ENCODE peak calls at places on chromosomes 11 and 22, in four cellular contexts. One of them, this sample, is unnamed.

GRCh38 chr11:72684236-72684912 is 10.2 kb upstream of the PDE2A start:
- DNase-seq in HCT116: peak; percentile 44
- DNase-seq in right lobe of liver: no peak
- DNase-seq in tibial nerve: peak; percentile 55
- DNase-seq in this sample: peak; percentile 88

GRCh38 chr11:93942176-93942575 is 79.0 kb upstream of the HEPHL1 start:
- DNase-seq in HCT116: no peak
- DNase-seq in right lobe of liver: no peak
- DNase-seq in tibial nerve: no peak
- DNase-seq in this sample: no peak

GRCh38 chr22:50270302-50271010 is at the start of gene MAPK11:
- DNase-seq in HCT116: no peak
- DNase-seq in right lobe of liver: peak; percentile 79
- DNase-seq in tibial nerve: peak; percentile 46
- DNase-seq in this sample: no peak

GRCh38 chr11:30917859-30918478 is 331.8 kb upstream of the MPPED2 start:
- DNase-seq in HCT116: peak; percentile 27
- DNase-seq in right lobe of liver: no peak
- DNase-seq in tibial nerve: no peak
- DNase-seq in this sample: no peak

GRCh38 chr11:1641096-1641495 is 11.5 kb downstream of the KRTAP5-5 start:
- DNase-seq in HCT116: no peak
- DNase-seq in right lobe of liver: peak; percentile 53
- DNase-seq in tibial nerve: no peak
- DNase-seq in this sample: peak; percentile 53

GRCh38 chr22:43110444-43110926 is at the start of gene BIK:
- DNase-seq in HCT116: no peak
- DNase-seq in right lobe of liver: peak; percentile 75
- DNase-seq in tibial nerve: no peak
- DNase-seq in this sample: no peak

GRCh38 chr22:24445481-24446290 is 18.3 kb downstream of the ADORA2A start:
- DNase-seq in HCT116: no peak
- DNase-seq in right lobe of liver: no peak
- DNase-seq in tibial nerve: no peak
- DNase-seq in this sample: no peak

GRCh38 chr11:3614742-3615171 is 27.0 kb downstream of the ART5 start:
- DNase-seq in HCT116: no peak
- DNase-seq in right lobe of liver: no peak
- DNase-seq in tibial nerve: no peak
- DNase-seq in this sample: no peak

GRCh38 chr22:48185656-48186055 is 1423.2 kb downstream of the TBC1D22A start:
- DNase-seq in HCT116: no peak
- DNase-seq in right lobe of liver: no peak
- DNase-seq in tibial nerve: no peak
- DNase-seq in this sample: no peak

GRCh38 chr11:68373189-68373809 is 60.9 kb downstream of the LRP5 start:
- DNase-seq in HCT116: no peak
- DNase-seq in right lobe of liver: no peak
- DNase-seq in tibial nerve: no peak
- DNase-seq in this sample: no peak

DNA sequence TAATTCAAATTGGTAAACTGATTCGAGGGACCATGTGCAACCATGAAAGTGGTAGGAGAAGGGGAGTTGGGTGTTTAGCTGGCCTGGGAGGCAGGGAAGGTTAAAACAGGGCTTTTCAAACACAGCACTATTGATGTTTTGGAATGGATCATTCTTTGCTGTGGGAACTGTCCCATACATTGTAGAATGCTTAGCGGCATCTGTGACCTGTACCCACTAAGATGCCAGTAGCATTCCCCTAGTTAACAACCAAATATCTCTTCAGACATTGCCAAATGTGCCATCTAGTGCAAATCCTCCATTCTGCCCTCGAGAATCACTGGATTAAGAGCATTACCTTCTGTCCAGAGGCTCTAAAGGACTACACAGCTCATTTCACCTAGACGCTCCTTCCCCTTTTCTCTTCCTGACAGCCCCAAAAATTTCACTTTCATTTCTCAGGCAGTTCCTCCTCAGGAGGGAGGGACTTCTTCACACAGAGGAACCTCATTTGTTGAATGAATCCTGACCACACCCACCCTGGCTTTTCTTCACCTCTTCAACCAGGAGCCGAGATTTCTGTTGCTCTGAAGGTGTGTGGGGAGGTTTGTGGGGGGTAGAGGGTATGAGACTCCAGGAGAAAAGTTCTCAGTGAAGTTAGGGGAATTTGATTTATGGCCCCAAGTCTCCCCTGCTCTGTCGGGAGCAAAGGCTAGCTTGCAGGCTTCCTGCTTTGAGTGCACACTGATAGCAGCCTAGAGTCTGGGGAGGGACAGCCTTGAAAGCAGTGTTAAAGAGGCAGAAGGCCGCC is at the start of gene TRIM34:
- DNase-seq in HCT116: no peak
- DNase-seq in right lobe of liver: no peak
- DNase-seq in tibial nerve: peak; percentile 33
- DNase-seq in this sample: peak; percentile 75
- TF ChIP-seq POLR2A in HCT116: no peak
- TF ChIP-seq POLR2A in right lobe of liver: peak; percentile 38
- TF ChIP-seq POLR2A in tibial nerve: peak; percentile 10
- TF ChIP-seq POLR2A in this sample: no peak

GRCh38 chr11:77819411-77819920 is 1.1 kb downstream of the RSF1 start:
- DNase-seq in HCT116: peak; percentile 76
- DNase-seq in right lobe of liver: peak; percentile 89
- DNase-seq in tibial nerve: peak; percentile 59
- DNase-seq in this sample: peak; percentile 91

GRCh38 chr11:77819921-77820564 is 479 bp downstream of the RSF1 start:
- DNase-seq in HCT116: no peak
- DNase-seq in right lobe of liver: peak; percentile 70
- DNase-seq in tibial nerve: no peak
- DNase-seq in this sample: peak; percentile 77

GRCh38 chr11:77821349-77821851 is 456 bp downstream of the AAMDC start:
- DNase-seq in HCT116: no peak
- DNase-seq in right lobe of liver: peak; percentile 53
- DNase-seq in tibial nerve: no peak
- DNase-seq in this sample: peak; percentile 71

GRCh38 chr11:77823775-77824174 is 2.8 kb downstream of the AAMDC start:
- DNase-seq in HCT116: no peak
- DNase-seq in right lobe of liver: no peak
- DNase-seq in tibial nerve: no peak
- DNase-seq in this sample: no peak

GRCh38 chr11:77820565-77821348 is at the start of the genes AAMDC and RSF1:
- DNase-seq in HCT116: peak; percentile 96
- DNase-seq in right lobe of liver: peak; percentile 99
- DNase-seq in tibial nerve: peak; percentile 99
- DNase-seq in this sample: peak; percentile 99
- TF ChIP-seq POLR2A in HCT116: peak; percentile 74
- TF ChIP-seq POLR2A in right lobe of liver: peak; percentile 84
- TF ChIP-seq POLR2A in tibial nerve: peak; percentile 84
- TF ChIP-seq POLR2A in this sample: peak; percentile 81

GRCh38 chr22:37953437-37954179 is at the start of the genes C22orf23 and POLR2F:
- DNase-seq in HCT116: peak; percentile 86
- DNase-seq in right lobe of liver: peak; percentile 98
- DNase-seq in tibial nerve: peak; percentile 90
- DNase-seq in this sample: peak; percentile 98
- TF ChIP-seq POLR2A in HCT116: peak; percentile 56
- TF ChIP-seq POLR2A in right lobe of liver: peak; percentile 46
- TF ChIP-seq POLR2A in tibial nerve: peak; percentile 61
- TF ChIP-seq POLR2A in this sample: peak; percentile 72

DNA sequence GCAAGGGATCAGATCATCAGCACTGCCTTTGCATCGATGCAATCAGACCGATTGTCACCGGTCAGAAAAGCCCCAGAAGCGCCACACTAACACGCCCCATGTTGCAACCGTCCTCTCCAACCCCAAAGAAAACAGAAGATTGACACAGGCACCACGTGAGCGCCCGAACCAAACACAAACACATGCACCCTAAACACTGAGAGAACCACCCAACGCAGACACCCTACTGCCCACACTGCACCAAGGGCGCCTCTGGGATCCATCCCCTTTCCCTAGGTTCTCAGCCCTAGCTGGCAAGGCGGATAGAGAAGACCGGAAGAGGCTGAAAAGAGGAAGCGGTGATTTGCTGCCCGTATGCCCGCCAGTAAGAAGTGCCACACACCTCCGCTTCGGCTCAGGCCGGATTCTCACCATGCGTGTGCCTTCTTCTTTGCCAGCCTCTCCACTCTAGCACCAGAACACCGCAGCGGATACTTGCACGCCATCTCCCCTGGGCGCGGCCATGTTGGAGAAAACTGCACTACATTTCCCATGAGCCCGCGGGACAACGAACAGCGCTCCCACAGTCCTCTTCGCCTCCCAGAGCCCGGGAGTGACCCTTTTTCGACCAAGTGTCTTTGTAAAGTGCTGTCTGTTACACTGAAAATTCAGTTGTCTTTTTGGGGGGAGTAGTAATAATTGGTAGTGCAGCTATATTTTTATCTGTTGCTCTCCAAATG is at the start of gene ALKBH8:
- DNase-seq in HCT116: no peak
- DNase-seq in right lobe of liver: peak; percentile 80
- DNase-seq in tibial nerve: peak; percentile 57
- DNase-seq in this sample: peak; percentile 84
- TF ChIP-seq POLR2A in HCT116: peak; percentile 43
- TF ChIP-seq POLR2A in right lobe of liver: peak; percentile 34
- TF ChIP-seq POLR2A in tibial nerve: no peak
- TF ChIP-seq POLR2A in this sample: no peak

GRCh38 chr11:66868082-66868725 is 11.3 kb downstream of the LRFN4 start:
- DNase-seq in HCT116: no peak
- DNase-seq in right lobe of liver: no peak
- DNase-seq in tibial nerve: no peak
- DNase-seq in this sample: no peak
- TF ChIP-seq POLR2A in HCT116: no peak
- TF ChIP-seq POLR2A in right lobe of liver: no peak
- TF ChIP-seq POLR2A in tibial nerve: no peak
- TF ChIP-seq POLR2A in this sample: no peak